ENCODE peak calls at places on chromosomes 6 and 20, in nine cellular contexts. C is natural killer cell; N is foreskin keratinocyte; E is heart left ventricle; B is naive thymus-derived CD4-positive, alpha-beta T cell; O is activated CD8-positive, alpha-beta T cell treated with anti-CD3 and anti-CD28 coated beads for 36 hours; T is Right ventricle myocardium inferior; H is CD8-positive, alpha-beta T cell; V is T-cell. P is an unnamed sample.

GRCh38 chr6:52352239-52353008 is 9.5 kb upstream of the PAQR8 start:
- ATAC-seq in V (no peak), B (peak), H (no peak), N (peak), T (peak), E (peak), O (peak), C (peak), P (peak)

GRCh38 chr6:80211295-80211694 is 104.8 kb downstream of the BCKDHB start:
- ATAC-seq in N (no peak), V (no peak), H (no peak), B (no peak), T (no peak), C (no peak), O (no peak), E (no peak), P (no peak)

GRCh38 chr20:32285621-32286334 is 8.3 kb downstream of the KIF3B start:
- ATAC-seq in B (peak), O (peak), H (peak), E (peak), T (peak), N (peak), V (peak), C (peak), P (no peak)

GRCh38 chr6:26275663-26276062 is 89.3 kb upstream of the BTN3A2 start:
- ATAC-seq in T (no peak), H (no peak), C (no peak), E (no peak), B (no peak), V (no peak), O (no peak), N (no peak), P (no peak)

GRCh38 chr20:9319687-9320384 is 194.6 kb upstream of the LAMP5 start:
- ATAC-seq in C (no peak), O (no peak), T (no peak), H (no peak), B (no peak), N (no peak), E (no peak), V (no peak), P (peak)

GRCh38 chr20:62272200-62272599 is 30.6 kb upstream of the ADRM1 start:
- ATAC-seq in T (no peak), C (no peak), O (no peak), E (no peak), V (no peak), N (no peak), B (no peak), H (no peak), P (no peak)

GRCh38 chr6:1867197-1867596 is 257.5 kb downstream of the FOXC1 start:
- ATAC-seq in B (no peak), C (no peak), V (no peak), E (no peak), T (no peak), O (no peak), N (no peak), H (no peak), P (no peak)

GRCh38 chr20:57693002-57693582 is 16.7 kb downstream of the PMEPA1 start:
- ATAC-seq in C (no peak), O (no peak), T (no peak), B (no peak), H (no peak), V (no peak), N (peak), E (no peak), P (no peak)

GRCh38 chr20:38450412-38450975 is 15.4 kb upstream of the SNHG17 start:
- ATAC-seq in C (no peak), N (no peak), H (no peak), B (no peak), O (no peak), V (no peak), T (no peak), E (no peak), P (no peak)

GRCh38 chr20:58538752-58539151 is 23.6 kb upstream of the APCDD1L start:
- ATAC-seq in C (no peak), V (no peak), O (no peak), H (no peak), T (no peak), N (no peak), B (no peak), E (no peak), P (no peak)

GRCh38 chr6:125534430-125535263 is 214.8 kb upstream of the HEY2 start:
- ATAC-seq in T (no peak), V (no peak), N (peak), O (no peak), C (no peak), H (no peak), E (no peak), B (no peak), P (no peak)

GRCh38 chr20:4854502-4854901 is 132.8 kb downstream of the PRND start:
- ATAC-seq in C (no peak), O (no peak), E (no peak), B (no peak), T (no peak), N (no peak), H (no peak), V (no peak), P (no peak)

GRCh38 chr6:116221931-116222330 is 31.9 kb downstream of the TSPYL4 start:
- ATAC-seq in C (no peak), O (no peak), H (no peak), E (no peak), V (no peak), B (no peak), T (no peak), N (no peak), P (no peak)

GRCh38 chr6:163641706-163642105 is 227.2 kb downstream of the QKI start:
- ATAC-seq in C (no peak), E (no peak), V (no peak), N (no peak), H (no peak), T (no peak), O (no peak), B (no peak), P (no peak)

GRCh38 chr20:60872224-60872623 is 379.8 kb upstream of the CDH4 start:
- ATAC-seq in N (no peak), H (no peak), E (peak), V (no peak), T (peak), C (no peak), O (no peak), B (no peak), P (no peak)

GRCh38 chr20:39468703-39469102 is 506.6 kb downstream of the DHX35 start:
- ATAC-seq in E (no peak), N (peak), T (no peak), B (no peak), H (no peak), O (no peak), C (no peak), V (no peak), P (no peak)

GRCh38 chr6:20159098-20159497 is 53.2 kb downstream of the MBOAT1 start:
- ATAC-seq in E (no peak), C (no peak), H (no peak), O (no peak), T (no peak), V (no peak), B (no peak), N (no peak), P (no peak)

GRCh38 chr20:6269163-6269873 is 146.5 kb upstream of the FERMT1 start:
- ATAC-seq in E (no peak), B (no peak), T (no peak), V (no peak), C (no peak), N (peak), O (no peak), H (no peak), P (no peak)

GRCh38 chr20:21395666-21396044 is 1.7 kb downstream of the NKX2-4 start:
- ATAC-seq in V (peak), T (no peak), B (peak), N (peak), H (peak), E (no peak), O (peak), C (peak), P (no peak)

GRCh38 chr6:8678466-8678865 is 243.1 kb upstream of the SLC35B3 start:
- ATAC-seq in H (no peak), E (no peak), V (no peak), N (no peak), O (no peak), T (no peak), C (no peak), B (no peak), P (no peak)

GRCh38 chr6:143742955-143743255 is 65.1 kb downstream of the PHACTR2 start:
- ATAC-seq in N (no peak), E (no peak), B (no peak), H (no peak), V (no peak), C (no peak), T (peak), O (no peak), P (no peak)

GRCh38 chr6:168193816-168194701 is 115.0 kb upstream of the FRMD1 start:
- ATAC-seq in H (no peak), E (no peak), V (no peak), T (no peak), B (no peak), N (no peak), O (no peak), C (no peak), P (no peak)

GRCh38 chr6:160999508-160999907 is 7.9 kb downstream of the MAP3K4 start:
- ATAC-seq in N (no peak), B (no peak), C (no peak), O (no peak), H (no peak), V (no peak), T (no peak), E (no peak), P (no peak)

GRCh38 chr6:114342086-114342825 is 567 bp downstream of the HS3ST5 start:
- ATAC-seq in H (no peak), N (peak), C (no peak), T (no peak), B (no peak), O (no peak), E (peak), V (no peak), P (no peak)

GRCh38 chr6:70707893-70708292 is 40.2 kb downstream of the SMAP1 start:
- ATAC-seq in E (no peak), V (no peak), B (no peak), N (no peak), C (no peak), T (no peak), O (no peak), H (no peak), P (no peak)

GRCh38 chr20:35629432-35630145 is 14.0 kb downstream of the SPAG4 start:
- ATAC-seq in T (no peak), E (no peak), O (no peak), V (no peak), H (no peak), B (no peak), N (no peak), C (no peak), P (no peak)